ENCODE peak calls at places on chromosomes 1 and 21, in seven cellular contexts. E, V, H, G, T, B and R are unnamed samples.

GRCh38 chr21:20779321-20779720 is 218.9 kb upstream of the NCAM2 start:
- DNase-seq in E (no peak), V (no peak), H (no peak), G (no peak), T (no peak), B (no peak), R (no peak)

GRCh38 chr1:9900142-9901043 is 9.7 kb downstream of the CTNNBIP1 start:
- DNase-seq in E (peak; percentile 85), V (no peak), H (no peak), G (no peak), T (no peak), B (no peak), R (no peak)

GRCh38 chr1:200351826-200352549 is 57.8 kb downstream of the ZNF281 start:
- DNase-seq in E (no peak), V (no peak), H (peak; percentile 53), G (no peak), T (no peak), B (peak; percentile 90), R (no peak)

GRCh38 chr1:58975888-58976287 is 192.0 kb upstream of the JUN start:
- DNase-seq in E (no peak), V (no peak), H (no peak), G (no peak), T (no peak), B (no peak), R (no peak)

GRCh38 chr1:202162049-202162417 is 1.6 kb upstream of the PTPN7 start:
- DNase-seq in E (no peak), V (no peak), H (no peak), G (peak; percentile 56), T (peak; percentile 64), B (no peak), R (no peak)

GRCh38 chr1:33141216-33141615 is 40.6 kb downstream of the TRIM62 start:
- DNase-seq in E (no peak), V (no peak), H (no peak), G (no peak), T (no peak), B (no peak), R (no peak)

GRCh38 chr1:9280015-9280860 is 12.5 kb upstream of the SPSB1 start:
- DNase-seq in E (no peak), V (no peak), H (peak; percentile 79), G (peak; percentile 44), T (peak; percentile 84), B (peak; percentile 91), R (peak; percentile 22)

GRCh38 chr1:244159646-244160045 is 108.6 kb downstream of the ZBTB18 start:
- DNase-seq in E (no peak), V (no peak), H (no peak), G (no peak), T (no peak), B (no peak), R (no peak)